ENCODE peak calls at places on chromosomes 13 and 19, in six cellular contexts. O is memory B cell; H is NCI-H748 treated with DMSO at 0.1 percent for 48 hours; A is neuronal stem cell; Y is Right ventricle myocardium superior; D is activated CD4-positive, alpha-beta T cell treated with anti-CD3 and anti-CD28 coated beads, Interleukin-2, amount 50 U/mL, for 24 hours. M is an unnamed sample.

GRCh38 chr13:104900186-104900817 is 1635.2 kb downstream of the EFNB2 start:
- DNase-seq in A (no peak), O (no peak), Y (no peak), H (no peak), D (no peak), M (no peak)

GRCh38 chr19:19551862-19552192 is 13.8 kb downstream of the CILP2 start:
- DNase-seq in A (no peak), D (no peak), O (no peak), Y (no peak), H (no peak), M (no peak)

GRCh38 chr19:508204-509150 is 1.2 kb downstream of the TPGS1 start:
- DNase-seq in A (no peak), O (no peak), D (no peak), Y (no peak), H (no peak), M (peak)

GRCh38 chr13:77013853-77014542 is 13.0 kb downstream of the FBXL3 start:
- DNase-seq in D (no peak), A (no peak), H (no peak), O (no peak), Y (no peak), M (no peak)

GRCh38 chr13:90375851-90376250 is 971.6 kb upstream of the MIR17HG start:
- DNase-seq in H (no peak), Y (no peak), A (no peak), D (no peak), O (no peak), M (no peak)

GRCh38 chr13:73717632-73718031 is 416.6 kb downstream of the KLF12 start:
- DNase-seq in Y (no peak), D (no peak), O (no peak), H (no peak), A (no peak), M (peak)

GRCh38 chr13:63910406-63910957 is 2494.8 kb upstream of the PCDH20 start:
- DNase-seq in A (peak), D (no peak), H (no peak), O (no peak), Y (no peak), M (peak)

GRCh38 chr19:24127601-24128000 is 40.6 kb downstream of the ZNF254 start:
- DNase-seq in O (no peak), A (no peak), Y (no peak), H (no peak), D (no peak), M (no peak)

GRCh38 chr19:4707956-4708650 is 15.5 kb downstream of the DPP9 start:
- DNase-seq in A (no peak), D (no peak), Y (peak), O (no peak), H (no peak), M (no peak)

GRCh38 chr13:33606692-33607091 is 211.3 kb upstream of the RFC3 start:
- DNase-seq in Y (no peak), A (peak), H (no peak), O (no peak), D (no peak), M (peak)

GRCh38 chr13:113559901-113560644 is 24.5 kb upstream of the TFDP1 start:
- DNase-seq in A (no peak), O (no peak), H (no peak), Y (no peak), D (no peak), M (no peak)

GRCh38 chr13:39321578-39321977 is 281.4 kb downstream of the LHFPL6 start:
- DNase-seq in O (no peak), H (no peak), D (no peak), Y (peak), A (no peak), M (no peak)

GRCh38 chr13:31722684-31723083 is 16.6 kb upstream of the RXFP2 start:
- DNase-seq in Y (no peak), D (no peak), H (peak), O (no peak), A (no peak), M (peak)

GRCh38 chr19:45959517-45960025 is 14.1 kb downstream of the NOVA2 start:
- DNase-seq in D (no peak), A (no peak), H (no peak), O (no peak), Y (no peak), M (no peak)

GRCh38 chr19:45069056-45069455 is 7.2 kb downstream of the ZNF296 start:
- DNase-seq in A (no peak), Y (peak), O (no peak), H (no peak), D (no peak), M (no peak)

GRCh38 chr19:29795461-29795860 is 16.3 kb upstream of the CCNE1 start:
- DNase-seq in A (no peak), H (no peak), O (no peak), Y (no peak), D (no peak), M (no peak)

GRCh38 chr13:44618326-44618725 is 42.2 kb upstream of the TSC22D1 start:
- DNase-seq in Y (no peak), O (no peak), D (no peak), H (no peak), A (no peak), M (no peak)

GRCh38 chr19:8306235-8307054 is 1.7 kb downstream of the CD320 start:
- DNase-seq in A (no peak), D (no peak), O (peak), H (no peak), Y (no peak), M (no peak)

GRCh38 chr19:10797541-10798256 is 38.3 kb downstream of the TMED1 start:
- DNase-seq in Y (no peak), A (no peak), D (peak), O (no peak), H (no peak), M (no peak)

GRCh38 chr13:35649162-35649561 is 172.7 kb upstream of the MAB21L1 start:
- DNase-seq in O (no peak), Y (no peak), D (no peak), H (no peak), A (no peak), M (no peak)

GRCh38 chr19:6811906-6812305 is 39.4 kb downstream of the VAV1 start:
- DNase-seq in A (no peak), D (no peak), O (no peak), H (no peak), Y (no peak), M (no peak)

GRCh38 chr13:98174321-98174720 is 2.7 kb downstream of the RNF113B start:
- DNase-seq in H (no peak), A (no peak), D (no peak), O (no peak), Y (no peak), M (no peak)

GRCh38 chr19:43438291-43439162 is 23.8 kb downstream of the TEX101 start:
- DNase-seq in D (no peak), A (no peak), Y (peak), H (no peak), O (no peak), M (peak)

GRCh38 chr19:3620145-3620816 is 6.3 kb downstream of the CACTIN start:
- DNase-seq in Y (no peak), O (no peak), H (no peak), A (no peak), D (no peak), M (no peak)

GRCh38 chr19:40702337-40703012 is 12.0 kb upstream of the NUMBL start:
- DNase-seq in A (no peak), D (no peak), H (no peak), Y (peak), O (no peak), M (no peak)

GRCh38 chr19:3094638-3095374 is 644 bp downstream of the GNA11 start:
- DNase-seq in A (no peak), H (no peak), D (no peak), Y (no peak), O (peak), M (peak)

GRCh38 chr13:99969934-99970760 is 1.4 kb downstream of the ZIC5 start:
- DNase-seq in Y (no peak), H (peak), O (peak), D (no peak), A (no peak), M (peak)

GRCh38 chr19:44764975-44765948 is 12.4 kb upstream of the CBLC start:
- DNase-seq in A (no peak), D (no peak), O (no peak), H (no peak), Y (peak), M (no peak)

GRCh38 chr13:49711218-49711863 is 20.1 kb upstream of the EBPL start:
- DNase-seq in H (no peak), A (no peak), Y (no peak), D (no peak), O (no peak), M (no peak)

GRCh38 chr13:111665691-111666095 is 345.3 kb downstream of the TEX29 start:
- DNase-seq in Y (no peak), A (no peak), O (no peak), D (no peak), H (no peak), M (no peak)

GRCh38 chr19:46875234-46875633 is 14.4 kb downstream of the ARHGAP35 start:
- DNase-seq in O (no peak), Y (no peak), H (no peak), A (no peak), D (no peak), M (no peak)

GRCh38 chr19:16612631-16613030 is 15.4 kb downstream of the MED26 start:
- DNase-seq in D (no peak), A (no peak), O (no peak), H (no peak), Y (no peak), M (no peak)

GRCh38 chr13:21670006-21670882 is 629 bp upstream of the FGF9 start:
- DNase-seq in Y (peak), H (peak), D (peak), A (peak), O (peak), M (peak)

GRCh38 chr13:70473912-70474311 is 365.7 kb upstream of the KLHL1 start:
- DNase-seq in O (no peak), Y (no peak), D (no peak), A (no peak), H (no peak), M (no peak)

GRCh38 chr13:91544723-91545122 is 146.3 kb downstream of the GPC5 start:
- DNase-seq in A (peak), Y (no peak), D (no peak), H (no peak), O (no peak), M (peak)

GRCh38 chr13:45219938-45220375 is 19.1 kb upstream of the KCTD4 start:
- DNase-seq in O (no peak), A (no peak), D (no peak), Y (no peak), H (peak), M (peak)

GRCh38 chr19:46373573-46374359 is 26.9 kb downstream of the PPP5C start:
- DNase-seq in O (no peak), Y (peak), H (peak), D (no peak), A (peak), M (peak)

GRCh38 chr19:58330458-58330857 is 3.7 kb downstream of the ZSCAN22 start:
- DNase-seq in H (no peak), A (no peak), Y (no peak), D (no peak), O (no peak), M (no peak)

GRCh38 chr19:19366691-19367396 is 38.6 kb upstream of the GATAD2A start:
- DNase-seq in D (peak), O (peak), A (peak), H (peak), Y (peak), M (peak)